ENCODE peak calls at places on chromosomes 2 and 18, in four cellular contexts. One of them, this sample, is unnamed.

GRCh38 chr18:11167778-11168177 is 18.4 kb upstream of the PIEZO2 start:
- DNase-seq in HepG2: no peak
- DNase-seq in K562: no peak
- DNase-seq in GM12878: no peak
- DNase-seq in this sample: no peak

GRCh38 chr2:24489942-24490673 is 946 bp upstream of the NCOA1 start:
- DNase-seq in GM12878: no peak
- DNase-seq in K562: peak; percentile 38
- DNase-seq in HepG2: peak; percentile 49
- DNase-seq in this sample: no peak

GRCh38 chr2:98911376-98912154 is 24.5 kb downstream of the CRACDL start:
- DNase-seq in GM12878: no peak
- DNase-seq in K562: no peak
- DNase-seq in HepG2: peak; percentile 71
- DNase-seq in this sample: no peak

GRCh38 chr18:51340332-51340731 is 142.9 kb upstream of the MEX3C start:
- DNase-seq in GM12878: no peak
- DNase-seq in HepG2: no peak
- DNase-seq in K562: no peak
- DNase-seq in this sample: no peak

GRCh38 chr2:233414777-233415570 is 60.7 kb downstream of the DGKD start:
- DNase-seq in K562: no peak
- DNase-seq in GM12878: no peak
- DNase-seq in HepG2: no peak
- DNase-seq in this sample: no peak

GRCh38 chr18:37305084-37305483 is 260.5 kb downstream of the CELF4 start:
- DNase-seq in HepG2: no peak
- DNase-seq in GM12878: no peak
- DNase-seq in K562: no peak
- DNase-seq in this sample: no peak

GRCh38 chr2:91748869-91749268 is 3057.4 kb downstream of the RPIA start:
- DNase-seq in GM12878: no peak
- DNase-seq in HepG2: no peak
- DNase-seq in K562: no peak
- DNase-seq in this sample: no peak

GRCh38 chr2:232042911-232043564 is 81.5 kb downstream of the DIS3L2 start:
- DNase-seq in K562: no peak
- DNase-seq in HepG2: no peak
- DNase-seq in GM12878: no peak
- DNase-seq in this sample: no peak

GRCh38 chr2:20759487-20759886 is 63.4 kb downstream of the LDAH start:
- DNase-seq in GM12878: no peak
- DNase-seq in K562: no peak
- DNase-seq in HepG2: no peak
- DNase-seq in this sample: no peak

DNA sequence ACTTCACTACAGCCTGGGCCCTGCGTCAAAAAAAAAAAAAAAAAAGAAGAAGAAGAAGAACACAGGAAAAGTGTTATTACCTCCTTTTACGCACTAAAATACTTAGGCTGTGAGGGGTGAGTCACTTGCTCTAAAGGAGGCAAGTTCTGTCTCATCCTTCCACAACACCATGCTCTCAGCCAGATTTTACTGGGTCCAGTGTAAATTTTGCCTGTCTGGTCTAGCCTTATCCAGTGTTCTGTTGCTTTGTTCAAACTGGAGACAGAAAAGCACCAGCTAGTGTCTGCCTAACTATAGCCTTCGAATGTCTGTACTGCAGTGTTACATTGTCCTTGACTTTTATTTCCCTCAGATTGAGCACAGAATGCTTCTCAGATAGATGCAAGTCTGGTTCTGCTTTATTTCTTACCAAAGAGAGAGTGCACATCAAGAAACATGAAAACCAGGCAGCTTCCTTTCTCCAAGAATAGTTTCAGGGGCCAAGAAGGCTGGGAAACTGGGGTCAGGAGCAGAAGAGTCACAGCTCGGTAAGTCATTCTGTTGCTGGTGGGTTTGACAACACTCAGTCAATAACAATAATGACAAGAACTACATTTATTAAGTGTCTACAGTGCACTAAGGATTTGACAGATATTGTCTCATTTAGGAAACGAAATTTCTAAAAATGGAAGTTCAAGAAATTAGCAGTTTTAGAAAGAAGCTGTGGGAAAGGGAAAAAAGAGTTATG is 3.1 kb upstream of the MSGN1 start:
- DNase-seq in K562: no peak
- DNase-seq in GM12878: no peak
- DNase-seq in HepG2: no peak
- DNase-seq in this sample: no peak
- TF ChIP-seq CBFB in K562: no peak
- TF ChIP-seq CBFB in GM12878: no peak
- TF ChIP-seq CBFB in HepG2: no peak
- TF ChIP-seq CBFB in this sample: no peak

GRCh38 chr2:30178618-30179404 is 32.0 kb downstream of the YPEL5 start:
- DNase-seq in GM12878: no peak
- DNase-seq in HepG2: no peak
- DNase-seq in K562: peak; percentile 51
- DNase-seq in this sample: no peak
- TF ChIP-seq CBFB in GM12878: no peak
- TF ChIP-seq CBFB in HepG2: no peak
- TF ChIP-seq CBFB in K562: no peak
- TF ChIP-seq CBFB in this sample: no peak

GRCh38 chr2:15919716-15920444 is 20.5 kb upstream of the MYCN start:
- DNase-seq in GM12878: no peak
- DNase-seq in HepG2: no peak
- DNase-seq in K562: no peak
- DNase-seq in this sample: no peak

GRCh38 chr2:15913146-15913545 is 27.2 kb upstream of the MYCN start:
- DNase-seq in HepG2: no peak
- DNase-seq in K562: no peak
- DNase-seq in GM12878: no peak
- DNase-seq in this sample: no peak

GRCh38 chr2:15914981-15915380 is 25.4 kb upstream of the MYCN start:
- DNase-seq in K562: no peak
- DNase-seq in GM12878: no peak
- DNase-seq in HepG2: no peak
- DNase-seq in this sample: no peak

GRCh38 chr2:15918761-15919356 is 21.5 kb upstream of the MYCN start:
- DNase-seq in K562: no peak
- DNase-seq in GM12878: no peak
- DNase-seq in HepG2: no peak
- DNase-seq in this sample: no peak

GRCh38 chr2:15916336-15916735 is 24.0 kb upstream of the MYCN start:
- DNase-seq in K562: no peak
- DNase-seq in HepG2: no peak
- DNase-seq in GM12878: no peak
- DNase-seq in this sample: no peak
- TF ChIP-seq CBFB in K562: no peak
- TF ChIP-seq CBFB in HepG2: no peak
- TF ChIP-seq CBFB in GM12878: no peak
- TF ChIP-seq CBFB in this sample: no peak

GRCh38 chr2:59726226-59726800 is 827.1 kb downstream of the BCL11A start:
- DNase-seq in HepG2: no peak
- DNase-seq in K562: no peak
- DNase-seq in GM12878: no peak
- DNase-seq in this sample: no peak
- TF ChIP-seq CBFB in HepG2: no peak
- TF ChIP-seq CBFB in K562: no peak
- TF ChIP-seq CBFB in GM12878: no peak
- TF ChIP-seq CBFB in this sample: no peak

GRCh38 chr2:227389661-227390060 is 1.9 kb upstream of the SCYGR1 start:
- DNase-seq in HepG2: no peak
- DNase-seq in K562: no peak
- DNase-seq in GM12878: no peak
- DNase-seq in this sample: no peak

GRCh38 chr2:227388537-227389011 is 825 bp upstream of the SCYGR1 start:
- DNase-seq in HepG2: no peak
- DNase-seq in GM12878: no peak
- DNase-seq in K562: no peak
- DNase-seq in this sample: no peak

GRCh38 chr2:227394403-227394802 is 6.7 kb upstream of the SCYGR1 start:
- DNase-seq in HepG2: no peak
- DNase-seq in K562: no peak
- DNase-seq in GM12878: no peak
- DNase-seq in this sample: no peak

GRCh38 chr2:227389231-227389630 is 1.5 kb upstream of the SCYGR1 start:
- DNase-seq in K562: no peak
- DNase-seq in GM12878: no peak
- DNase-seq in HepG2: no peak
- DNase-seq in this sample: no peak

GRCh38 chr2:227390468-227391256 is 2.9 kb upstream of the SCYGR1 start:
- DNase-seq in HepG2: no peak
- DNase-seq in K562: no peak
- DNase-seq in GM12878: no peak
- DNase-seq in this sample: no peak
- TF ChIP-seq CBFB in HepG2: no peak
- TF ChIP-seq CBFB in K562: no peak
- TF ChIP-seq CBFB in GM12878: no peak
- TF ChIP-seq CBFB in this sample: no peak

GRCh38 chr18:77811510-77811909 is 561.9 kb downstream of the GALR1 start:
- DNase-seq in K562: no peak
- DNase-seq in GM12878: no peak
- DNase-seq in HepG2: no peak
- DNase-seq in this sample: no peak
- TF ChIP-seq CBFB in K562: no peak
- TF ChIP-seq CBFB in GM12878: no peak
- TF ChIP-seq CBFB in HepG2: no peak
- TF ChIP-seq CBFB in this sample: no peak

GRCh38 chr2:202165945-202166344 is 72.5 kb downstream of the SUMO1 start:
- DNase-seq in K562: no peak
- DNase-seq in HepG2: no peak
- DNase-seq in GM12878: no peak
- DNase-seq in this sample: no peak

GRCh38 chr2:202171246-202171833 is 67.1 kb downstream of the SUMO1 start:
- DNase-seq in HepG2: no peak
- DNase-seq in GM12878: no peak
- DNase-seq in K562: no peak
- DNase-seq in this sample: peak; percentile 67

GRCh38 chr2:202172439-202173191 is 65.8 kb downstream of the SUMO1 start:
- DNase-seq in GM12878: peak; percentile 39
- DNase-seq in HepG2: no peak
- DNase-seq in K562: no peak
- DNase-seq in this sample: no peak

GRCh38 chr2:202169826-202170424 is 68.5 kb downstream of the SUMO1 start:
- DNase-seq in GM12878: no peak
- DNase-seq in HepG2: no peak
- DNase-seq in K562: no peak
- DNase-seq in this sample: no peak

GRCh38 chr2:202169131-202169530 is 69.3 kb downstream of the SUMO1 start:
- DNase-seq in GM12878: no peak
- DNase-seq in HepG2: no peak
- DNase-seq in K562: no peak
- DNase-seq in this sample: no peak
- TF ChIP-seq CBFB in GM12878: no peak
- TF ChIP-seq CBFB in HepG2: no peak
- TF ChIP-seq CBFB in K562: no peak
- TF ChIP-seq CBFB in this sample: no peak

This sample was measured in WTC11.